ENCODE peak calls at places on chromosomes 6 and 20, in nine cellular contexts. A is upper lobe of right lung; Y is C1 segment of cervical spinal cord; M is NCI-H1417; G is H7; S is DMS153; L is effector CD4-positive, alpha-beta T cell; F is activated CD4-positive, alpha-beta T cell treated with anti-CD3 and anti-CD28 coated beads for 4 hours; N is breast epithelium. B is an unnamed sample.

GRCh38 chr6:7108964-7109836 is 1.4 kb downstream of the RREB1 start:
- DNase-seq in F (peak; percentile 26), L (peak; percentile 28), S (no peak), Y (no peak), M (peak; percentile 53), A (peak; percentile 76), N (peak; percentile 59), G (peak; percentile 73), B (no peak)

GRCh38 chr6:55822815-55823214 is 52.6 kb downstream of the BMP5 start:
- DNase-seq in M (no peak), Y (no peak), A (no peak), L (no peak), N (no peak), S (no peak), F (no peak), G (no peak), B (no peak)

GRCh38 chr6:36120979-36121706 is 9.2 kb upstream of the MAPK13 start:
- DNase-seq in Y (no peak), F (peak; percentile 55), M (peak; percentile 3), S (no peak), L (peak; percentile 41), G (peak; percentile 26), N (peak; percentile 81), A (peak; percentile 81), B (no peak)

GRCh38 chr6:88804701-88805100 is 158.7 kb downstream of the RNGTT start:
- DNase-seq in G (no peak), N (no peak), F (no peak), A (no peak), L (no peak), S (no peak), M (no peak), Y (no peak), B (no peak)

GRCh38 chr20:10919549-10920140 is 245.8 kb upstream of the JAG1 start:
- DNase-seq in L (no peak), S (no peak), F (no peak), M (no peak), N (no peak), Y (no peak), A (no peak), G (no peak), B (no peak)

GRCh38 chr6:137210903-137211302 is 8.3 kb downstream of the IFNGR1 start:
- DNase-seq in S (no peak), N (no peak), L (no peak), F (no peak), G (no peak), A (no peak), M (no peak), Y (no peak), B (no peak)

GRCh38 chr20:57880155-57880648 is 170.4 kb upstream of the PMEPA1 start:
- DNase-seq in A (no peak), F (no peak), L (no peak), S (no peak), M (no peak), Y (no peak), N (no peak), G (peak; percentile 2), B (no peak)

GRCh38 chr6:3379482-3380060 is 77.3 kb downstream of the SLC22A23 start:
- DNase-seq in Y (no peak), A (no peak), L (no peak), G (no peak), N (no peak), S (no peak), F (no peak), M (peak; percentile 6), B (no peak)

GRCh38 chr6:143805832-143806281 is 37.3 kb upstream of the LTV1 start:
- DNase-seq in N (no peak), G (no peak), A (no peak), Y (no peak), S (no peak), L (no peak), F (no peak), M (no peak), B (no peak)

GRCh38 chr20:3166338-3166912 is 6.8 kb upstream of the FASTKD5 start:
- DNase-seq in A (no peak), S (no peak), G (peak; percentile 28), L (no peak), M (no peak), N (no peak), F (no peak), Y (no peak), B (no peak)

GRCh38 chr6:46652603-46653438 is at the start of the genes CYP39A1 and SLC25A27:
- DNase-seq in L (peak; percentile 50), Y (peak; percentile 87), N (peak; percentile 90), A (peak; percentile 97), S (peak; percentile 81), F (peak; percentile 74), G (peak; percentile 90), M (peak; percentile 96), B (peak; percentile 91)